ENCODE peak calls at places on chromosomes 4 and X, in four cellular contexts. One of them, this sample, is unnamed.

GRCh38 chrX:71622347-71623104 is 4.2 kb upstream of the CXCR3 start:
- DNase-seq in IMR-90: peak
- DNase-seq in H1: no peak
- DNase-seq in mesendoderm: peak
- DNase-seq in this sample: peak

GRCh38 chrX:22589845-22590244 is 317.1 kb downstream of the CBLL2 start:
- DNase-seq in IMR-90: no peak
- DNase-seq in H1: no peak
- DNase-seq in mesendoderm: no peak
- DNase-seq in this sample: no peak

GRCh38 chr4:54063224-54063623 is 1.2 kb downstream of the CHIC2 start:
- DNase-seq in IMR-90: peak
- DNase-seq in H1: no peak
- DNase-seq in mesendoderm: no peak
- DNase-seq in this sample: no peak

GRCh38 chr4:7656244-7656800 is 221.6 kb upstream of the PSAPL1 start:
- DNase-seq in IMR-90: no peak
- DNase-seq in H1: no peak
- DNase-seq in mesendoderm: no peak
- DNase-seq in this sample: no peak

GRCh38 chr4:88280228-88280795 is 4.0 kb downstream of the PPM1K start:
- DNase-seq in IMR-90: no peak
- DNase-seq in H1: no peak
- DNase-seq in mesendoderm: no peak
- DNase-seq in this sample: no peak

GRCh38 chrX:132017431-132018185 is 5.5 kb upstream of the STK26 start:
- DNase-seq in IMR-90: no peak
- DNase-seq in H1: no peak
- DNase-seq in mesendoderm: no peak
- DNase-seq in this sample: no peak

GRCh38 chr4:75512336-75513211 is 1.6 kb downstream of the RCHY1 start:
- DNase-seq in IMR-90: peak
- DNase-seq in H1: no peak
- DNase-seq in mesendoderm: peak
- DNase-seq in this sample: no peak

GRCh38 chr4:102500371-102501175 is 586 bp upstream of the NFKB1 start:
- DNase-seq in IMR-90: peak
- DNase-seq in H1: no peak
- DNase-seq in mesendoderm: peak
- DNase-seq in this sample: peak

GRCh38 chr4:148831945-148832344 is 389.7 kb upstream of the NR3C2 start:
- DNase-seq in IMR-90: peak
- DNase-seq in H1: no peak
- DNase-seq in mesendoderm: no peak
- DNase-seq in this sample: no peak

GRCh38 chr4:8112036-8112576 is 46.5 kb downstream of the ABLIM2 start:
- DNase-seq in IMR-90: no peak
- DNase-seq in H1: no peak
- DNase-seq in mesendoderm: no peak
- DNase-seq in this sample: no peak

GRCh38 chrX:16699389-16699788 is 13.1 kb downstream of the CTPS2 start:
- DNase-seq in IMR-90: no peak
- DNase-seq in H1: no peak
- DNase-seq in mesendoderm: no peak
- DNase-seq in this sample: no peak

GRCh38 chr4:16206848-16207247 is 19.4 kb downstream of the TAPT1 start:
- DNase-seq in IMR-90: no peak
- DNase-seq in H1: no peak
- DNase-seq in mesendoderm: peak
- DNase-seq in this sample: no peak

GRCh38 chr4:144456196-144456595 is 189.8 kb upstream of the HHIP start:
- DNase-seq in IMR-90: no peak
- DNase-seq in H1: no peak
- DNase-seq in mesendoderm: no peak
- DNase-seq in this sample: no peak

DNA sequence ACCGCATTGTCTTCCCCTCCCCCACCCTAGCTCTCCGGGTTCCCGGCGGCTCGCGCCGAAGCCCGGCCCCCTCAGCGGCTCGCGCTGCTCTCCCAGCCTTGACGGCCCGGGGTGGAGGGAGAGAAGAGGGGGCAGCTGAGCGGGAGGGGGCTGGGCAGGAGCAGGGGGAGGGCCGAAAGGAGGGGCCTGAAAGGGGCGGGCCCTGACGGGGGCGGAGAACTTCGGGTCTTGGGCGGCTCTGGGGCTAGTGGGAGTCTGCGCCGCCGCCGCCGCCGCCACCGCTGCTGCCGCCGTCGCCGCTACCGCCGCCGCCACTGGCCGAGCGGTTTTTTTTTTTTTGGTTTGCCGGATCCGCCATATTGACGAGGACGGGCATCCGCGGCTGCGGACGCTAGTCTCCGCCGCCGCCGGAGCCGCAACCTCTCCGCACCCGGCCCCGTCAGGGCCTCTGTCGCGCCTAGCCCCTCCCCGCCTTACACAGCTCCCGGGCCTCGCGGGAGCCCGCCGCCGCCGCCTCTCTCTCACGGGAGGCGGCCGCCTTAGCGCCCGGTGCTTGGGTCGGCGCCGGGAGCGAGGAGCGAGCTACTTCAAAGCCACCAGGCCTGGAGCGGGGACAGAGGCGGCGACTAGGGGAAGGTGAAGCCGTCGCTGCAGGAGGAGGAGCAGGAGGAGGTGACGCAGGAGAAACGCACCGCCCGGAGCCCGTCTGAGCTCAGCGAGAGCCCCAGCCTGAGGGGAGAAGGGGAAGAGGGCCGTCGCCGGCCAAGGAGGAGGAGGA is at the start of gene USP9X:
- DNase-seq in IMR-90: peak
- DNase-seq in H1: peak
- DNase-seq in mesendoderm: peak
- DNase-seq in this sample: peak
- H4K5ac ChIP-seq in IMR-90: peak
- H4K5ac ChIP-seq in H1: peak
- H4K5ac ChIP-seq in mesendoderm: no peak
- H4K5ac ChIP-seq in this sample: peak

DNA sequence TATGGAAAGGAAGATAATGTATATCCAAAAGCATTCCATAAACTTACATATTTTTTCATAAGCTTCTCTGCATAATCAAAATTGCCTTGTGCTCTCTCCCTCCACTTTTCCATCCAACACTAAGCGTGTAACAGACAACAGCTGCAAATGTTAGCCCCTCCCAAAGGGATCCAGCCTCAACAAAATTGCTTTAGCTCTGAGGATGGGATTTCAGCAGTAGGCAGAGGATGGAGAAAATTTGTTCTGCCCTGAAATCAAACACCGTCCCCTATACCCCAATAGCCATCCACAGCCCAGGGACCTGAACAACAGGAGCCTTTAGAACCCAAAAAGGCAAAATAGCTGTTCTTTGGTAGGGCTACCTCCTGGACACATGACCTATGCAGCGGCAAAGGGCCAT is 28.8 kb upstream of the FGF13 start:
- DNase-seq in IMR-90: no peak
- DNase-seq in H1: no peak
- DNase-seq in mesendoderm: no peak
- DNase-seq in this sample: no peak
- H4K5ac ChIP-seq in IMR-90: no peak
- H4K5ac ChIP-seq in H1: no peak
- H4K5ac ChIP-seq in mesendoderm: no peak
- H4K5ac ChIP-seq in this sample: no peak

DNA sequence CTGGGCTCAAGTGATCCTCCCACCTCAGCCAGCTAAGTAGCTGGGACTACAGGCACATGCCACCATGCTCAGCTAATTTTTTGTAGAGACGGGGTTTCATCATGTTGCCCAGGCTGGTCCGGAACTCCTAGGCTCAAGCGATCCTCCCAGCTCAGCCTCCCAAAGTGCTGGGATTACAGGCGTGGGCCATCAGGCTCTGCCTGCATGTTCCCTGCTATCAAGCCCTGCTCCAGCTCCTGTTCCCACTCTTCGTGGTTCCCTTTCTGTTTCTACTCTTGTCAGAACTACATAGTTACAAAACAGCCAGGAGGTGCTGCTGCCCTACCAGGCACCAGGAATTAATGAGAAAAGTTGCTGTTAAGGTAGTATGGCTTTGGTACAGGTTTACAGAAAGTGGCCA is 8.7 kb downstream of the TIMP1 start:
- DNase-seq in IMR-90: no peak
- DNase-seq in H1: no peak
- DNase-seq in mesendoderm: no peak
- DNase-seq in this sample: no peak
- H4K5ac ChIP-seq in IMR-90: no peak
- H4K5ac ChIP-seq in H1: no peak
- H4K5ac ChIP-seq in mesendoderm: no peak
- H4K5ac ChIP-seq in this sample: no peak

DNA sequence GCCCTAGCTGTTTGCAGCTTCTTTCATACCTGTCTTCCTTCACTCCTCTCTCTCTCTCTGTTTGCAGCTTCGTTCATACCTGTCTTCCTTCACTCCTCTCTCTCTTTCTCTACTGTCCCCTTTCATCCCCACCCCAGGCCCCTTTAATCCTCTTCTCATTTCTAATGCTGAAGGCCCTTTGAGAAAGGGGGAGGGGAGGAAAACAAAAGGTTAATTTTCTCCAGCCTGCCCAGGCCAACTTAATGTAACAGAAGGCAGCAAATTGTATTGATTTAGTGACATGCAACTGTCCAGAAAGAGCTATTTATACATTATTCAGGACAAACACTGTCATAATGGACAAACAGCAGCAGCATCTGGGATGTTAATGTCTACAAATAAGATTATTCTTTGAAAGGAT is 174.8 kb downstream of the NKX6-1 start:
- DNase-seq in IMR-90: no peak
- DNase-seq in H1: no peak
- DNase-seq in mesendoderm: no peak
- DNase-seq in this sample: no peak
- H4K5ac ChIP-seq in IMR-90: no peak
- H4K5ac ChIP-seq in H1: no peak
- H4K5ac ChIP-seq in mesendoderm: no peak
- H4K5ac ChIP-seq in this sample: no peak

GRCh38 chrX:18789916-18790315 is 82.5 kb downstream of the PPEF1 start:
- DNase-seq in IMR-90: no peak
- DNase-seq in H1: no peak
- DNase-seq in mesendoderm: no peak
- DNase-seq in this sample: no peak

GRCh38 chrX:18793601-18794089 is 86.2 kb downstream of the PPEF1 start:
- DNase-seq in IMR-90: no peak
- DNase-seq in H1: no peak
- DNase-seq in mesendoderm: peak
- DNase-seq in this sample: peak

GRCh38 chrX:18792828-18793227 is 85.4 kb downstream of the PPEF1 start:
- DNase-seq in IMR-90: no peak
- DNase-seq in H1: no peak
- DNase-seq in mesendoderm: no peak
- DNase-seq in this sample: no peak
- H4K5ac ChIP-seq in IMR-90: no peak
- H4K5ac ChIP-seq in H1: no peak
- H4K5ac ChIP-seq in mesendoderm: no peak
- H4K5ac ChIP-seq in this sample: no peak

GRCh38 chrX:101409043-101409442 is 1.0 kb downstream of the HNRNPH2 start:
- DNase-seq in IMR-90: no peak
- DNase-seq in H1: no peak
- DNase-seq in mesendoderm: peak
- DNase-seq in this sample: no peak
- H4K5ac ChIP-seq in IMR-90: no peak
- H4K5ac ChIP-seq in H1: no peak
- H4K5ac ChIP-seq in mesendoderm: no peak
- H4K5ac ChIP-seq in this sample: no peak

GRCh38 chr4:104163820-104164219 is 330.9 kb downstream of the CXXC4 start:
- DNase-seq in IMR-90: no peak
- DNase-seq in H1: no peak
- DNase-seq in mesendoderm: no peak
- DNase-seq in this sample: no peak
- H4K5ac ChIP-seq in IMR-90: no peak
- H4K5ac ChIP-seq in H1: no peak
- H4K5ac ChIP-seq in mesendoderm: no peak
- H4K5ac ChIP-seq in this sample: no peak

GRCh38 chr4:142095886-142096605 is 459.7 kb downstream of the IL15 start:
- DNase-seq in IMR-90: peak
- DNase-seq in H1: no peak
- DNase-seq in mesendoderm: no peak
- DNase-seq in this sample: no peak

GRCh38 chr4:142098380-142098779 is 462.0 kb downstream of the IL15 start:
- DNase-seq in IMR-90: no peak
- DNase-seq in H1: no peak
- DNase-seq in mesendoderm: no peak
- DNase-seq in this sample: no peak

GRCh38 chr4:142100941-142101340 is 464.6 kb downstream of the IL15 start:
- DNase-seq in IMR-90: no peak
- DNase-seq in H1: no peak
- DNase-seq in mesendoderm: no peak
- DNase-seq in this sample: no peak

GRCh38 chr4:142098900-142099299 is 462.5 kb downstream of the IL15 start:
- DNase-seq in IMR-90: no peak
- DNase-seq in H1: no peak
- DNase-seq in mesendoderm: peak
- DNase-seq in this sample: no peak

GRCh38 chr4:142097015-142097414 is 460.6 kb downstream of the IL15 start:
- DNase-seq in IMR-90: no peak
- DNase-seq in H1: no peak
- DNase-seq in mesendoderm: no peak
- DNase-seq in this sample: no peak
- H4K5ac ChIP-seq in IMR-90: no peak
- H4K5ac ChIP-seq in H1: no peak
- H4K5ac ChIP-seq in mesendoderm: no peak
- H4K5ac ChIP-seq in this sample: no peak